ENCODE peak calls at places on chromosomes 2 and 18, in seven cellular contexts. U, S, X, I, C, O and L are unnamed samples.

GRCh38 chr2:113089907-113090306 is 22.1 kb downstream of the IL1F10 start:
- DNase-seq in U (no peak), S (no peak), X (no peak), I (no peak), C (no peak), O (no peak), L (no peak)

GRCh38 chr2:39942970-39943369 is 163.9 kb upstream of the THUMPD2 start:
- DNase-seq in U (no peak), S (no peak), X (no peak), I (no peak), C (peak), O (no peak), L (no peak)

GRCh38 chr2:29238497-29238896 is 123.3 kb downstream of the CLIP4 start:
- DNase-seq in U (peak), S (peak), X (no peak), I (peak), C (peak), O (no peak), L (peak)

GRCh38 chr2:7709907-7710306 is 792.7 kb downstream of the RNF144A start:
- DNase-seq in U (no peak), S (no peak), X (peak), I (no peak), C (peak), O (no peak), L (no peak)

GRCh38 chr18:13393338-13393737 is 174.8 kb downstream of the LDLRAD4 start:
- DNase-seq in U (no peak), S (peak), X (no peak), I (no peak), C (no peak), O (no peak), L (no peak)

GRCh38 chr2:218993345-218994315 is at the start of gene CRYBA2:
- DNase-seq in U (no peak), S (no peak), X (no peak), I (no peak), C (no peak), O (no peak), L (peak)

GRCh38 chr18:7447629-7448028 is 119.5 kb upstream of the PTPRM start:
- DNase-seq in U (no peak), S (no peak), X (no peak), I (no peak), C (no peak), O (no peak), L (no peak)

GRCh38 chr2:71592181-71592711 is 138.9 kb downstream of the DYSF start:
- DNase-seq in U (no peak), S (no peak), X (no peak), I (no peak), C (no peak), O (no peak), L (no peak)

GRCh38 chr2:160736148-160736547 is 242.5 kb upstream of the RBMS1 start:
- DNase-seq in U (no peak), S (no peak), X (no peak), I (no peak), C (no peak), O (no peak), L (no peak)

GRCh38 chr18:61975526-61976326 is 82.9 kb upstream of the RNF152 start:
- DNase-seq in U (no peak), S (no peak), X (no peak), I (no peak), C (no peak), O (no peak), L (no peak)

GRCh38 chr18:1002653-1003178 is 98.0 kb downstream of the ADCYAP1 start:
- DNase-seq in U (no peak), S (no peak), X (no peak), I (no peak), C (peak), O (no peak), L (no peak)

GRCh38 chr2:176643711-176644110 is 374.5 kb downstream of the MTX2 start:
- DNase-seq in U (no peak), S (peak), X (no peak), I (peak), C (no peak), O (no peak), L (no peak)

GRCh38 chr2:72011356-72011661 is 136.4 kb downstream of the CYP26B1 start:
- DNase-seq in U (no peak), S (no peak), X (no peak), I (no peak), C (no peak), O (no peak), L (no peak)

GRCh38 chr18:55897101-55897500 is 309.1 kb upstream of the TCF4 start:
- DNase-seq in U (no peak), S (no peak), X (no peak), I (no peak), C (no peak), O (no peak), L (no peak)

GRCh38 chr2:86513948-86514660 is 49.1 kb downstream of the CHMP3 start:
- DNase-seq in U (no peak), S (no peak), X (no peak), I (no peak), C (no peak), O (no peak), L (no peak)

GRCh38 chr2:120880381-120880780 is 144.7 kb downstream of the GLI2 start:
- DNase-seq in U (no peak), S (no peak), X (no peak), I (no peak), C (no peak), O (no peak), L (no peak)

GRCh38 chr2:137888845-137889244 is 75.4 kb upstream of the HNMT start:
- DNase-seq in U (no peak), S (no peak), X (no peak), I (no peak), C (no peak), O (peak), L (no peak)

GRCh38 chr2:190504912-190505311 is 29.6 kb downstream of the NEMP2 start:
- DNase-seq in U (no peak), S (no peak), X (no peak), I (no peak), C (no peak), O (no peak), L (no peak)

GRCh38 chr2:29528891-29529520 is 392.4 kb downstream of the ALK start:
- DNase-seq in U (no peak), S (no peak), X (no peak), I (no peak), C (peak), O (no peak), L (no peak)

GRCh38 chr2:67268806-67269205 is 128.3 kb upstream of the ETAA1 start:
- DNase-seq in U (no peak), S (no peak), X (no peak), I (no peak), C (no peak), O (no peak), L (no peak)

GRCh38 chr2:187509667-187510417 is 44.4 kb downstream of the TFPI start:
- DNase-seq in U (no peak), S (no peak), X (no peak), I (no peak), C (no peak), O (no peak), L (no peak)

GRCh38 chr2:9649261-9649660 is 18.5 kb upstream of the YWHAQ start:
- DNase-seq in U (no peak), S (no peak), X (no peak), I (no peak), C (no peak), O (no peak), L (no peak)

GRCh38 chr2:170463206-170463537 is 252.0 kb upstream of the SP5 start:
- DNase-seq in U (no peak), S (no peak), X (no peak), I (no peak), C (no peak), O (no peak), L (no peak)

GRCh38 chr18:69935319-69936190 is 12.1 kb downstream of the CD226 start:
- DNase-seq in U (no peak), S (no peak), X (no peak), I (peak), C (peak), O (no peak), L (peak)

GRCh38 chr2:109124982-109125594 is 3.9 kb upstream of the SH3RF3 start:
- DNase-seq in U (no peak), S (no peak), X (no peak), I (no peak), C (no peak), O (no peak), L (no peak)

DNA sequence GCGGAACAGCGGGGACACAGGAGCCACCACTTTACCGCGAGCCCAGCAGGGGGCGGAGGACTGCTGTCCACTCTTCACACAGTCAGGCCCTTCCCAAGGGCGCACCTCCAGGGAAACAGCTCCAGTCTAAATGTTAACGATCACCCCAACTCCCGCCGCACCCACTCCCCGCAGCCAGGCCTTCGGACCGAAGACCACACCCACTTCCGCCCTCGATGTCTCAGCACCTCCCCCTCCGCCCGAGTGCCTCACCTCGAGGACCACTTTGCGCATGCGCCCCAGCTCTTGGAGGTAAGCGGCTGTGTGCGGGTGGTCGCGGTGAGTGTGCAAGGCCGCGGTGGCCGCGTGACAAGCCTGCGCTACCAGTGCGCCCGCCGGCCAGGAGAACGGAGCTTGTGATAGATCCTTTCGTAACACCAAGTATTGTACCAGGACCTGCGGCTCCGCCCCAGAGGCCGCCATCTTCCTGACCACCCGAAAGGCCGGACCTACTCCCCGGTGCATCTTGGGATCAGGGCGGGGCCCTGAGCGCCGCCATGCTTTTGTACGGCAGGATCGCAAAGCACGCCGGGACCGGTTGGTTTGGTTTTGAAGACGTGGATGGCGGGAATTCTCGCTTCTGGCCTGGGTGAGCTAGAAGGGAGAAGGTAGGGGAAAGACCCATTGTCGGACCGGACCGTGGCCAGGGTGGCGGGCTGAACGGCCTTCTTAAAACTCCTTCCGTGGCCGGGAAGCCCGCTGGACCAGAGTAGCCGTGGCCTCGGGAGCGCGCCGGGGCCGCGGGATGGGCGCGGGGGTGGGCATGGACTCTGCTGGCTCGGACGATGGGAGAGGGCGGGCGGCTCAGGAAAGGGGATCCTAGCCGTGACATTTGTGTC is at the start of the genes CENPO and PTRHD1:
- DNase-seq in U (peak), S (peak), X (peak), I (peak), C (peak), O (peak), L (peak)
- TF ChIP-seq CTCF in U (peak), S (peak), X (peak), I (peak), C (peak), O (peak), L (peak)

GRCh38 chr18:63850010-63850409 is 37.5 kb upstream of the SERPINB2 start:
- DNase-seq in U (peak), S (no peak), X (peak), I (no peak), C (peak), O (peak), L (peak)
- TF ChIP-seq CTCF in U (peak), S (no peak), X (peak), I (no peak), C (peak), O (peak), L (no peak)

GRCh38 chr2:224185023-224185601 is 146.0 kb upstream of the SERPINE2 start:
- DNase-seq in U (no peak), S (no peak), X (no peak), I (no peak), C (no peak), O (no peak), L (no peak)

GRCh38 chr2:224180810-224181209 is 141.7 kb upstream of the SERPINE2 start:
- DNase-seq in U (no peak), S (no peak), X (no peak), I (no peak), C (no peak), O (no peak), L (no peak)

GRCh38 chr2:224183086-224183485 is 144.0 kb upstream of the SERPINE2 start:
- DNase-seq in U (no peak), S (no peak), X (no peak), I (no peak), C (no peak), O (no peak), L (no peak)

GRCh38 chr2:224182498-224182897 is 143.4 kb upstream of the SERPINE2 start:
- DNase-seq in U (no peak), S (no peak), X (no peak), I (no peak), C (no peak), O (no peak), L (no peak)

GRCh38 chr2:224181534-224182155 is 142.6 kb upstream of the SERPINE2 start:
- DNase-seq in U (no peak), S (no peak), X (no peak), I (no peak), C (no peak), O (no peak), L (no peak)
- TF ChIP-seq CTCF in U (no peak), S (no peak), X (no peak), I (no peak), C (no peak), O (no peak), L (no peak)

GRCh38 chr2:135422898-135423297 is 108.1 kb downstream of the ZRANB3 start:
- DNase-seq in U (no peak), S (no peak), X (no peak), I (no peak), C (no peak), O (no peak), L (no peak)

DNA sequence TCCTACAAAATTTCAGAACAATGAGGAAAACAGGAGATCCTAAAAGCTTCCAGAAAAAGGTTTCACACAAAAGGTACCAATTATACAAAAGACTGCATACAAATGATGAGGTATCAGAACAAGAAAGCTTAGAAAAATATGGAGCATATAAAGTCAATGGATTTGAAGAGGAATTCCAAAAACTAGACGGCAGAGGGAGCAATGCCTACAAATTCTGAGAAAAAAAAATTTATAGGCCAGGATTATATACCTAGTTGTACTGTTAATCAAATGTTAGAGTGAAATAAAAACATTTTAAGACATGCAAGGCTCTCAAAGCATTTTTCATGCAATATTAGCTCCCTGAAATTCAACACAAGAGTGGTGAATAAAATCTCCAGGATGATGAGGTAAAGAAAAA is 106.2 kb downstream of the ZRANB3 start:
- DNase-seq in U (no peak), S (no peak), X (no peak), I (no peak), C (peak), O (no peak), L (no peak)
- TF ChIP-seq CTCF in U (peak), S (no peak), X (no peak), I (no peak), C (peak), O (no peak), L (no peak)

GRCh38 chr2:68715353-68716041 is 19.1 kb upstream of the ARHGAP25 start:
- DNase-seq in U (peak), S (no peak), X (peak), I (peak), C (peak), O (peak), L (peak)
- TF ChIP-seq CTCF in U (peak), S (peak), X (peak), I (no peak), C (peak), O (peak), L (peak)

DNA sequence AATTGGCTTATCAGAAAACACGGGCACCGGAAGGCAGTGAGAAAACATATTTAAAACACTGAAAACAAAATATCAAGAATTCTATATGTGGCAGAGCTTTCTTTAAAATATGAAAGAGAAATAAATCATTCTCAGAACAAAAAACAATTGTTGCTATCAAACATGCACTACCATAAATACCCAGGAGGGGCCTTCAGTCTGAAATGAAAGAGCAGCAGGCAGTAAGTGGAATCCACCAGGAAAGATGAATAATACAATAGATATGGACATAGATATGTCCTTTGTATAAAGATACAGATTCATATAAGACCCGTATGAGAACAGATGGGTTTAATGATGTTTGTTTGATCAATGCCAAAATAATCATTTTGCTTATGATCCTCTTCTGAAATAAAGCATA is 142.0 kb downstream of the TMEM18 start:
- DNase-seq in U (no peak), S (no peak), X (no peak), I (no peak), C (no peak), O (no peak), L (no peak)
- TF ChIP-seq CTCF in U (no peak), S (no peak), X (no peak), I (no peak), C (no peak), O (peak), L (no peak)

GRCh38 chr2:73112026-73112912 is 479 bp downstream of the RAB11FIP5 start:
- DNase-seq in U (no peak), S (peak), X (no peak), I (peak), C (peak), O (no peak), L (peak)

GRCh38 chr2:73113634-73113958 is 848 bp upstream of the RAB11FIP5 start:
- DNase-seq in U (no peak), S (no peak), X (no peak), I (no peak), C (no peak), O (no peak), L (no peak)

GRCh38 chr2:73114273-73114867 is 1.6 kb upstream of the RAB11FIP5 start:
- DNase-seq in U (no peak), S (no peak), X (no peak), I (no peak), C (no peak), O (no peak), L (no peak)

GRCh38 chr2:73111300-73112025 is 1.3 kb downstream of the RAB11FIP5 start:
- DNase-seq in U (no peak), S (no peak), X (no peak), I (peak), C (no peak), O (no peak), L (no peak)

GRCh38 chr2:73112913-73113633 is at the start of gene RAB11FIP5:
- DNase-seq in U (peak), S (peak), X (no peak), I (peak), C (peak), O (peak), L (peak)
- TF ChIP-seq CTCF in U (no peak), S (peak), X (no peak), I (no peak), C (no peak), O (peak), L (no peak)